ENCODE peak calls at places on chromosomes 1 and 21, in nine cellular contexts. I is nephron progenitor cell; U is GM19239; X is amniotic stem cell; O is T-helper 9 cell; Y is H4; V is iPS-NIHi11; D is K562; G is naive thymus-derived CD8-positive, alpha-beta T cell. R is an unnamed sample.

GRCh38 chr1:2974701-2975301 is 46.5 kb upstream of the ACTRT2 start:
- DNase-seq in I (no peak), U (no peak), X (no peak), O (no peak), Y (no peak), V (no peak), D (no peak), G (no peak), R (no peak)

GRCh38 chr1:245096330-245097066 is 58.3 kb upstream of the KIF26B start:
- DNase-seq in I (no peak), U (no peak), X (no peak), O (no peak), Y (no peak), V (no peak), D (no peak), G (no peak), R (no peak)

GRCh38 chr1:107879927-107880326 is 85.1 kb downstream of the VAV3 start:
- DNase-seq in I (no peak), U (no peak), X (no peak), O (no peak), Y (no peak), V (no peak), D (no peak), G (no peak), R (no peak)

GRCh38 chr1:47785561-47786271 is 211.5 kb downstream of the TRABD2B start:
- DNase-seq in I (peak), U (no peak), X (no peak), O (no peak), Y (no peak), V (peak), D (no peak), G (no peak), R (peak)

GRCh38 chr1:215188302-215188950 is 105.9 kb downstream of the KCNK2 start:
- DNase-seq in I (no peak), U (no peak), X (no peak), O (no peak), Y (no peak), V (no peak), D (no peak), G (no peak), R (no peak)

GRCh38 chr1:2469103-2469940 is 6.8 kb upstream of the PLCH2 start:
- DNase-seq in I (no peak), U (no peak), X (no peak), O (no peak), Y (no peak), V (no peak), D (no peak), G (no peak), R (no peak)

GRCh38 chr1:23251812-23252211 is 34.5 kb upstream of the HTR1D start:
- DNase-seq in I (no peak), U (no peak), X (no peak), O (no peak), Y (no peak), V (no peak), D (no peak), G (no peak), R (no peak)

GRCh38 chr1:155184835-155185782 is 11.5 kb downstream of the TRIM46 start:
- DNase-seq in I (no peak), U (peak), X (no peak), O (no peak), Y (no peak), V (no peak), D (no peak), G (no peak), R (peak)

GRCh38 chr1:233864578-233864977 is 39.9 kb upstream of the SLC35F3 start:
- DNase-seq in I (no peak), U (no peak), X (no peak), O (no peak), Y (no peak), V (no peak), D (no peak), G (no peak), R (no peak)

GRCh38 chr1:61428146-61428545 is 296.8 kb downstream of the TM2D1 start:
- DNase-seq in I (no peak), U (no peak), X (no peak), O (no peak), Y (no peak), V (no peak), D (no peak), G (no peak), R (no peak)

GRCh38 chr21:46298083-46298412 is 11.9 kb downstream of the YBEY start:
- DNase-seq in I (no peak), U (no peak), X (no peak), O (no peak), Y (no peak), V (no peak), D (no peak), G (no peak), R (no peak)

GRCh38 chr1:64235133-64235532 is 31.7 kb downstream of the UBE2U start:
- DNase-seq in I (no peak), U (no peak), X (no peak), O (no peak), Y (no peak), V (no peak), D (no peak), G (no peak), R (no peak)

GRCh38 chr21:39441502-39442475 is 3.8 kb downstream of the LCA5L start:
- DNase-seq in I (peak), U (peak), X (peak), O (peak), Y (peak), V (peak), D (peak), G (peak), R (no peak)

GRCh38 chr21:36532769-36533467 is 53.0 kb upstream of the CLDN14 start:
- DNase-seq in I (no peak), U (no peak), X (no peak), O (no peak), Y (no peak), V (no peak), D (no peak), G (no peak), R (no peak)

GRCh38 chr21:28148400-28149064 is 844.1 kb downstream of the LTN1 start:
- DNase-seq in I (no peak), U (no peak), X (no peak), O (no peak), Y (no peak), V (no peak), D (no peak), G (no peak), R (no peak)

GRCh38 chr1:177571485-177572076 is 398.3 kb downstream of the SEC16B start:
- DNase-seq in I (no peak), U (no peak), X (no peak), O (no peak), Y (no peak), V (no peak), D (no peak), G (no peak), R (no peak)

GRCh38 chr1:57848406-57848805 is 424.5 kb upstream of the DAB1 start:
- DNase-seq in I (no peak), U (no peak), X (no peak), O (no peak), Y (no peak), V (no peak), D (no peak), G (no peak), R (no peak)

GRCh38 chr1:101124405-101124804 is 98.8 kb upstream of the DPH5 start:
- DNase-seq in I (no peak), U (no peak), X (no peak), O (no peak), Y (no peak), V (no peak), D (no peak), G (no peak), R (no peak)

GRCh38 chr1:190179817-190180216 is 297.8 kb downstream of the BRINP3 start:
- DNase-seq in I (no peak), U (no peak), X (no peak), O (no peak), Y (peak), V (no peak), D (no peak), G (no peak), R (no peak)

GRCh38 chr1:156385534-156386031 is 16.6 kb downstream of the RHBG start:
- DNase-seq in I (peak), U (peak), X (peak), O (peak), Y (peak), V (peak), D (peak), G (peak), R (no peak)

GRCh38 chr1:167821969-167822685 is 91.8 kb downstream of the ADCY10 start:
- DNase-seq in I (no peak), U (no peak), X (no peak), O (no peak), Y (no peak), V (no peak), D (no peak), G (no peak), R (no peak)

GRCh38 chr1:54715493-54716298 is at the start of gene TTC4:
- DNase-seq in I (peak), U (peak), X (peak), O (peak), Y (peak), V (peak), D (peak), G (peak), R (peak)

GRCh38 chr21:14562959-14563358 is 16.8 kb upstream of the SAMSN1 start:
- DNase-seq in I (no peak), U (no peak), X (no peak), O (no peak), Y (no peak), V (no peak), D (no peak), G (no peak), R (no peak)

GRCh38 chr1:216456682-216457081 is 33.4 kb upstream of the USH2A start:
- DNase-seq in I (no peak), U (no peak), X (peak), O (no peak), Y (peak), V (peak), D (no peak), G (no peak), R (no peak)

GRCh38 chr21:45550552-45551210 is 8.4 kb upstream of the SLC19A1 start:
- DNase-seq in I (no peak), U (peak), X (no peak), O (no peak), Y (no peak), V (no peak), D (no peak), G (no peak), R (no peak)

GRCh38 chr1:116568925-116569490 is 1.8 kb downstream of the CD58 start:
- DNase-seq in I (no peak), U (no peak), X (no peak), O (no peak), Y (no peak), V (no peak), D (no peak), G (no peak), R (no peak)

GRCh38 chr1:179876289-179876715 is 1.3 kb downstream of the TOR1AIP2 start:
- DNase-seq in I (no peak), U (no peak), X (no peak), O (no peak), Y (no peak), V (no peak), D (no peak), G (no peak), R (no peak)

GRCh38 chr1:57146100-57146499 is 180.3 kb upstream of the C8B start:
- DNase-seq in I (no peak), U (no peak), X (no peak), O (no peak), Y (no peak), V (no peak), D (no peak), G (no peak), R (no peak)